ENCODE peak calls at places on chromosome 4, in six cellular contexts. I is HCT116, N is HepG2, K is GM12878, L is NT2/D1, D is H1. X is an unnamed sample.

GRCh38 chr4:7989654-7990053 is 50.0 kb upstream of the AFAP1 start:
- DNase-seq in N (no peak), I (no peak), K (no peak), L (no peak), D (no peak), X (no peak)

GRCh38 chr4:75844151-75844662 is 58.0 kb downstream of the PPEF2 start:
- DNase-seq in I (no peak), K (no peak), D (no peak), N (peak; percentile 76), L (no peak), X (no peak)

GRCh38 chr4:5839751-5840674 is 52.9 kb downstream of the CRMP1 start:
- DNase-seq in L (no peak), K (no peak), I (no peak), D (no peak), N (no peak), X (no peak)

GRCh38 chr4:25953740-25954139 is 39.7 kb downstream of the SMIM20 start:
- DNase-seq in I (peak; percentile 79), N (peak; percentile 21), D (no peak), K (no peak), L (no peak), X (no peak)

GRCh38 chr4:85869156-85869555 is 394.2 kb downstream of the ARHGAP24 start:
- DNase-seq in I (no peak), D (no peak), L (no peak), K (no peak), N (no peak), X (no peak)

GRCh38 chr4:7853271-7853670 is 86.4 kb downstream of the AFAP1 start:
- DNase-seq in I (no peak), D (no peak), N (no peak), K (no peak), L (no peak), X (no peak)

GRCh38 chr4:48015678-48016077 is 803 bp downstream of the CNGA1 start:
- DNase-seq in K (no peak), D (no peak), L (no peak), I (no peak), N (no peak), X (no peak)

GRCh38 chr4:58849026-58849425 is 1738.8 kb upstream of the IGFBP7 start:
- DNase-seq in L (no peak), I (no peak), K (no peak), D (no peak), N (no peak), X (no peak)

GRCh38 chr4:85798011-85798770 is 323.2 kb downstream of the ARHGAP24 start:
- DNase-seq in K (no peak), D (no peak), L (no peak), N (no peak), I (no peak), X (no peak)

GRCh38 chr4:128483816-128484215 is 196.2 kb upstream of the PGRMC2 start:
- DNase-seq in K (no peak), L (no peak), I (no peak), N (no peak), D (no peak), X (no peak)

DNA sequence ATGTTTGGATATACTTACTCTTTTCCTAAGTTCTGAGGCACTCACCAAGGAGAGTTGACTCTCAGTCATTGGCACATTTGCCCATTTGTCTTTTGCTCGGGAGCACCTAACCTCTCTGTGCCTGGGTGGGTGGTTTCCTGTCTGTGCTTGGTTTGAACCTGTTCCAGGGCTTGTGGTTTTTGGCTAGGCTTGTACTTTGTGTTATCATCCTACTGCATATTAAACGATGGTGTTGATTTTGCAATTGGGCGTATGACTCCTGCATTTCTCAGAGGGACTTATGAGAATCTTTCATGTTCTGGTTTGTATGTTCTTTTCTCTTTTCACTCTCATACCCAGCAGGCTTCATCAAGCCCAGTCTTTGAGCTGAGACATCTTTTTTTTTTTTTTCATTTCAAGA is 161.7 kb downstream of the BTC start:
- DNase-seq in I (peak; percentile 95), L (no peak), K (no peak), D (no peak), N (no peak), X (peak; percentile 74)
- TF ChIP-seq ZNF274 in I (no peak), L (no peak), K (no peak), D (no peak), N (no peak), X (no peak)

GRCh38 chr4:147794787-147795413 is 63.0 kb downstream of the ARHGAP10 start:
- DNase-seq in K (no peak), D (no peak), I (no peak), N (peak; percentile 39), L (no peak), X (no peak)

GRCh38 chr4:147801820-147802219 is 69.9 kb downstream of the ARHGAP10 start:
- DNase-seq in K (no peak), I (no peak), N (no peak), L (no peak), D (no peak), X (no peak)

GRCh38 chr4:147793973-147794690 is 62.2 kb downstream of the ARHGAP10 start:
- DNase-seq in N (no peak), I (no peak), L (no peak), K (no peak), D (no peak), X (no peak)

GRCh38 chr4:147802346-147802745 is 70.5 kb downstream of the ARHGAP10 start:
- DNase-seq in I (no peak), N (no peak), D (no peak), K (no peak), L (no peak), X (no peak)

DNA sequence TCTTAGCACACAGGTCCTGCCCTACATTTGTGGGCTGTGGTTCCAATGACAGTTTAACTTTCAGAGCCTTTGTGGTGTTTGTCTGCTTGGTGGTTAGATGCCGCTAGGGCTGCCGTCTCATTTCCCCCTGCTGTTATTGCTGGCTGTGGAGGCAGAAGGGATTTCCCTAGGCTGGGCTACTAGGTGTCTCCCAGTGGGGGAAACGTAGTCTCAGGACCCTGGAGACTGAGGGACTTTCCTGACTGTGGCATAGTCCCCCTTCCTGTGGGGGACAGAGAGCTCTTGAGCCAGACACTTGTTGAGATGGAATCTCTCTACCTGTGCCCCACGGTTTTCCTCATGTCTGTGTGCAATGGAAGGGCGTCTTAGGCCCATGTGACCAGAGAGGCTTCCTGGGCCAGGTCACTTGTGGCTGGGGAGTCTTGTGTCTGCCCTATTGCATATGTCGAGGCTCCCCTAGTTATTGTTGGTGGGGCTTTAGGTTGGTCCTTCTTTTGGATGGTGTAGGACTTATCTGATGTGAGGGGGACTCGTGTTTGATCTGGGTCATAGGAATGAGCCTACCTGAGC is 68.2 kb downstream of the ARHGAP10 start:
- DNase-seq in N (no peak), D (no peak), L (no peak), I (no peak), K (peak; percentile 92), X (no peak)
- TF ChIP-seq ZNF274 in N (no peak), D (no peak), L (no peak), I (no peak), K (no peak), X (no peak)

GRCh38 chr4:173288698-173289350 is 45.3 kb downstream of the HMGB2 start:
- DNase-seq in N (no peak), L (no peak), D (no peak), I (no peak), K (no peak), X (no peak)
- TF ChIP-seq ZNF274 in N (no peak), L (no peak), D (no peak), I (no peak), K (no peak), X (no peak)

DNA sequence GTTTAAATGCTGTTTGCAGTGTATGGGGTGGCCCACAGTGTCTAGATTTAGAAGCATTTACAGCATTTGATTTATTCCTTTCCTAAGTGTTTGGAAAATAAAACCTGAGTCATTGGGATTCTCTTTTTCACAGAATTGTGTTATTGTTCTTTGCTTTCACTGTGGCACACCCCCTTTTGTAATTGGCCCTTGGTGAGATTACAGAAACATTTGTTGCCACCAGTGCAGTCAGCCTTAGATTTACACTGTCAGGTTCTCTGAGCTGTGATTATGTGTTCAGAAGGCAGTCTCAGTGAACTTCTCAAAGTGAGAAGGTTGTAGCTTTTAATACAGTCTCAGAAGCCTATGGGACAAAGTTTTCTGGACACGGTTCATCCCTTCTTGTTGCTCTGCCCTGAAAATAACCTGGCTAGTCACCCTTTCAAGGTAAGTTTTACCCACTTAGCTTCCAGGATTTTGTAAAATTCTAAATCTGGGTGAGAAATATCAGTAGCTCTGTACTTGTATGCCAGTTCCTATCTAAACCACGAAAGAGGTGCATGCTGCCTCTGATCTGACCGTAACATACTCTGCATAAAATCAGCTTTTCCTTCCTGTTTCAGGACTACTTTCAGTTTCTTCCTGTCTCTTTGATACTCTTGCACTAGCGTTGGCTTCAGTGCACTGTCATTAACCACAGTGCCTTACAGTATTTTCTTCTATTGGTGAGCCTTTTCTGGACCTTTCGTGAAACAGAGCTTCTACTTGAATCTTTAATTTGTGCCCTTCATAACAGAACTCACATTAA is 12.6 kb downstream of the RUFY3 start:
- DNase-seq in N (peak; percentile 12), D (no peak), K (peak; percentile 74), L (no peak), I (no peak), X (no peak)
- TF ChIP-seq ZNF274 in N (no peak), D (no peak), K (no peak), L (no peak), I (no peak), X (no peak)

GRCh38 chr4:3311489-3312171 is 18.8 kb downstream of the RGS12 start:
- DNase-seq in N (no peak), I (no peak), D (no peak), L (no peak), K (no peak), X (no peak)
- TF ChIP-seq ZNF274 in N (no peak), I (no peak), D (no peak), L (no peak), K (no peak), X (no peak)

GRCh38 chr4:78864405-78865024 is 74.7 kb downstream of the PAQR3 start:
- DNase-seq in I (peak; percentile 64), K (peak; percentile 44), L (peak; percentile 18), N (peak; percentile 74), D (no peak), X (peak; percentile 45)
- TF ChIP-seq ZNF274 in I (no peak), K (no peak), L (no peak), N (no peak), D (no peak), X (no peak)

GRCh38 chr4:54225671-54226398 is 3.3 kb upstream of the PDGFRA start:
- DNase-seq in D (peak; percentile 57), N (no peak), L (no peak), I (no peak), K (no peak), X (no peak)
- TF ChIP-seq ZNF274 in D (no peak), N (no peak), L (no peak), I (no peak), K (no peak), X (no peak)

DNA sequence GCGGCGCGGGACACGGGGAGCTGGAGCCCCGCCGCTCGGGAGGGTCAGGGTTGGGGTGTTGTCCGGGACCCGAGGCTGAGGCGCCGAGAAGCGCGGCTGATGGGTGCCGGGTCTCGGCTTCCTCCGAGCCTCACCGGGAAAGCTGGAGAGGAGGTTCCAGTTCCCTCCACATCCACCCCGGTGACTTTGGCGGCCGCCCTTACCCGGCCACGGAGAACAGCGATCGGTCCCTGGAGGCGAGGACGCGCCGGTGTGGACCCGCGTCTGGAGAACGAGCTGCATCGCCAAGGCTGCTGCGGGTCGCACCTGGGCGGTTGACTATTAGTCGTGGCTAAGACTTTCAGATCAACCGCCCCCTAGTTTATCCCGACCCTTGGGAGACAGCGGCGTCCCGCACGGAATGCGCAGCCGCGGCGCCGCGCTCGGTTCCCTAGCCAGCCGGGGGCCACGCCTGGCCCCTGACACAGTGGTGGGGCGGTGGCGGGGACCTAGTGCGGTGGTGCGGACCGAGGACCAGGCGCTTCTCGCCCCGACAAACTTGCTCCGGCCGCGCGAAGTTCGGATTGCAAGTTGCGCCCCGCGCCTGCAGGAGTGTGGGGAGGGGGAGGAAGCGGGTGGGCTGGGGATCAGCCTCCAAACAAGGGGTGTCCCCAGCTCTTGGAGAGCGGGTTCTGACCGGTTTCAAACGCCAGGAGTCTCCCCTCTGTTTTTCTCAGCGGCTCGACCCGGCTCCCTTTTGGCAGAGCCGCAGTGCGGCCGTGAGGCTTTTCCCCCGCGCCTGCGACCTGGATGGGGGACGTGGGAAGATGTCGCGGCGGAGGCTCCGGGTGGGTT is 540 bp downstream of the FHDC1 start:
- DNase-seq in L (peak; percentile 33), I (no peak), K (no peak), D (peak; percentile 78), N (no peak), X (peak; percentile 35)
- TF ChIP-seq ZNF274 in L (no peak), I (no peak), K (no peak), D (no peak), N (no peak), X (no peak)